ENCODE peak calls at places on chromosomes 4 and X, in five cellular contexts. L, I, K, Y and Z are unnamed samples.

GRCh38 chr4:85724801-85725548 is 250.0 kb downstream of the ARHGAP24 start:
- DNase-seq in Y (peak; percentile 5), I (no peak), L (no peak), K (no peak), Z (no peak)

GRCh38 chr4:21697583-21697982 is 251.0 kb downstream of the KCNIP4 start:
- DNase-seq in K (peak; percentile 85), Y (peak; percentile 93), I (peak; percentile 6), L (no peak), Z (peak; percentile 22)

GRCh38 chrX:103565752-103566151 is 19.6 kb upstream of the TCEAL4 start:
- DNase-seq in Y (no peak), L (peak; percentile 52), K (no peak), I (no peak), Z (peak; percentile 26)

GRCh38 chr4:36712013-36712412 is 430.6 kb downstream of the DTHD1 start:
- DNase-seq in L (no peak), K (no peak), Y (no peak), I (no peak), Z (no peak)

GRCh38 chrX:42776195-42776594 is 1.8 kb downstream of the PPP1R2C start:
- DNase-seq in L (no peak), K (no peak), I (no peak), Y (peak; percentile 11), Z (no peak)

GRCh38 chrX:13386636-13387035 is 66.8 kb upstream of the ATXN3L start:
- DNase-seq in Y (no peak), I (no peak), K (no peak), L (no peak), Z (no peak)

GRCh38 chrX:18574591-18574990 is 97.3 kb downstream of the RS1 start:
- DNase-seq in K (no peak), I (no peak), Y (no peak), L (peak; percentile 81), Z (peak; percentile 32)

GRCh38 chr4:27278615-27279014 is 418.0 kb downstream of the STIM2 start:
- DNase-seq in K (peak; percentile 46), Y (peak; percentile 74), I (peak; percentile 66), L (peak; percentile 7), Z (no peak)

GRCh38 chr4:106366026-106366425 is 2.6 kb downstream of the GIMD1 start:
- DNase-seq in I (no peak), L (peak; percentile 65), K (no peak), Y (no peak), Z (peak; percentile 4)

GRCh38 chr4:102430511-102430910 is 70.6 kb upstream of the NFKB1 start:
- DNase-seq in I (no peak), Y (peak; percentile 40), L (peak; percentile 16), K (no peak), Z (no peak)

GRCh38 chrX:6468716-6469115 is 66.2 kb downstream of the VCX3A start:
- DNase-seq in L (no peak), I (no peak), K (no peak), Y (no peak), Z (peak; percentile 7)

GRCh38 chr4:139603576-139604387 is 47.8 kb upstream of the SETD7 start:
- DNase-seq in K (no peak), L (peak; percentile 59), Y (peak; percentile 94), I (peak; percentile 66), Z (peak; percentile 89)

GRCh38 chr4:115596265-115597001 is 483.0 kb upstream of the NDST4 start:
- DNase-seq in K (peak; percentile 31), Y (peak; percentile 35), L (no peak), I (no peak), Z (no peak)
- H2BK120ac ChIP-seq in K (no peak overlapping the region), Y (no peak overlapping the region), L (no peak overlapping the region), I (no peak overlapping the region), Z (no peak overlapping the region)

GRCh38 chrX:45621356-45622041 is 420.8 kb upstream of the DIPK2B start:
- DNase-seq in K (no peak), Y (no peak), I (no peak), L (peak; percentile 80), Z (peak; percentile 41)
- H2BK5ac ChIP-seq in K (no peak overlapping the region), Y (no peak overlapping the region), I (no peak overlapping the region), L (peak overlapping the region; percentile 94), Z (no peak overlapping the region)

GRCh38 chr4:55365347-55365728 is 19.3 kb downstream of the SRD5A3 start:
- DNase-seq in K (no peak), Y (no peak), L (no peak), I (no peak), Z (no peak)
- H2BK120ac ChIP-seq in K (no peak overlapping the region), Y (no peak overlapping the region), L (no peak overlapping the region), I (no peak overlapping the region), Z (no peak overlapping the region)

DNA sequence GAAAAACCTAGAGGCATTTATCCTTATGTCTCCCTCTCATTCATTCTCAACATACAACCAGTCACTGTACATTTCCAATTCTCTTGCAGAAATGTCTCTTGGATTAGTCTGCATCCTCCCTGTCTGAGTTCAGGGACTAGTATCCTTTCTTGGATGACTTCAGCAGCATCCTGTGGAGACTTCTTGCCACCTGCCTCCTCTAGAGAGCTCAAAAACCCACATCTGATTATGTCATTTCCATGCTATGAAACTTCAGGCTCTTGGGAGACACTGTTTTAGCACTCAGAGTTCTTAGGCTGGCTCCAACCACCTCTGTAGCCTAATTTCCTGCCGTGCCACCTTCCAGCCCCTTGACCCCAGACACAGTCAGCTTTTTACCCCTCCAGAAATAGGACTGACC is 515.1 kb upstream of the DIPK2B start:
- DNase-seq in L (peak; percentile 65), Y (peak; percentile 0), I (no peak), K (no peak), Z (no peak)
- H2BK5ac ChIP-seq in L (peak overlapping the region; percentile 72), Y (no peak overlapping the region), I (no peak overlapping the region), K (no peak overlapping the region), Z (no peak overlapping the region)

DNA sequence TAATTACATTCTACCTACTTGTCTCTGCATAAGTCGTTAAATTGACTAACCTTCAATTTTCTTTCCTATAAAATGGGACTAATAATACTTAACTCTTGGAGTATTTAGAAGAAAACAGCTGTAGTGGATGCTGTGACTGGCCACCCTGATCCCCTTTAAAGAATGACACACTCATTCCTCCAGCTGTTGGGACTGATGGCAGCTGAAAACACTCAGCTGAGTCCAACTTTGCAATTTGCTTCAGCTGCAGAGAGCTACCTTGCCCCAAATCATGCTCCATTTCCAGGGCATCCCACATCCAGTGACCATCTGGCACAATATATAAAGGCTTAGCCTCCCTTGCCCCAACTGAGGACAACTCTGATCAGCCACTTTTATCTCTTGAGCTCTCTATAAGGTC is 89.1 kb downstream of the MID1IP1 start:
- DNase-seq in K (no peak), Y (no peak), L (no peak), I (no peak), Z (no peak)
- H2BK120ac ChIP-seq in K (no peak overlapping the region), Y (no peak overlapping the region), L (no peak overlapping the region), I (no peak overlapping the region), Z (no peak overlapping the region)